ENCODE peak calls at places on chromosomes 13 and 19, in eight cellular contexts. S is astrocyte of the cerebellum, P is right lobe of liver, Q is uterus, Y is pancreas, L is HFFc6, N is choroid plexus epithelial cell, O is ovary. A is an unnamed sample.

GRCh38 chr19:47607564-47608073 is 1.3 kb upstream of the BICRA start:
- DNase-seq in S (no peak), P (no peak), Q (no peak), Y (no peak), L (no peak), N (no peak), O (no peak), A (no peak)

GRCh38 chr13:113103646-113104045 is 1.9 kb upstream of the F7 start:
- DNase-seq in S (no peak), P (no peak), Q (no peak), Y (no peak), L (no peak), N (no peak), O (no peak), A (no peak)

GRCh38 chr19:42113641-42114348 is 18.5 kb downstream of the POU2F2 start:
- DNase-seq in S (peak; percentile 71), P (no peak), Q (no peak), Y (no peak), L (peak; percentile 98), N (peak; percentile 90), O (no peak), A (peak; percentile 67)

GRCh38 chr13:41608111-41608510 is 150.8 kb downstream of the RGCC start:
- DNase-seq in S (no peak), P (no peak), Q (no peak), Y (no peak), L (no peak), N (no peak), O (no peak), A (no peak)

GRCh38 chr19:13849991-13850909 is 26.7 kb upstream of the NANOS3 start:
- DNase-seq in S (no peak), P (peak; percentile 71), Q (peak; percentile 79), Y (peak; percentile 96), L (peak; percentile 57), N (peak; percentile 83), O (peak; percentile 96), A (no peak)

GRCh38 chr19:6494438-6495036 is 7.6 kb downstream of the TUBB4A start:
- DNase-seq in S (no peak), P (no peak), Q (no peak), Y (no peak), L (no peak), N (no peak), O (no peak), A (no peak)

GRCh38 chr13:41008349-41008980 is 10.7 kb downstream of the ELF1 start:
- DNase-seq in S (no peak), P (no peak), Q (no peak), Y (no peak), L (peak; percentile 54), N (peak; percentile 82), O (no peak), A (no peak)

GRCh38 chr13:42594577-42595571 is 20.9 kb downstream of the TNFSF11 start:
- DNase-seq in S (peak; percentile 72), P (peak; percentile 71), Q (peak; percentile 58), Y (no peak), L (peak; percentile 65), N (peak; percentile 96), O (peak; percentile 36), A (peak; percentile 17)

GRCh38 chr13:56850852-56851251 is 289.9 kb upstream of the PRR20A start:
- DNase-seq in S (no peak), P (no peak), Q (no peak), Y (no peak), L (no peak), N (no peak), O (no peak), A (no peak)

GRCh38 chr13:76884167-76884566 is 2.0 kb downstream of the KCTD12 start:
- DNase-seq in S (no peak), P (no peak), Q (peak; percentile 50), Y (peak; percentile 56), L (no peak), N (peak; percentile 79), O (peak; percentile 45), A (no peak)

GRCh38 chr19:47598407-47599349 is 10.3 kb upstream of the BICRA start:
- DNase-seq in S (peak; percentile 93), P (no peak), Q (peak; percentile 87), Y (no peak), L (peak; percentile 98), N (peak; percentile 97), O (no peak), A (no peak)

GRCh38 chr13:37587236-37587635 is 11.3 kb downstream of the POSTN start:
- DNase-seq in S (no peak), P (no peak), Q (no peak), Y (no peak), L (no peak), N (no peak), O (no peak), A (no peak)

GRCh38 chr13:45367358-45367757 is 26.4 kb upstream of the TPT1 start:
- DNase-seq in S (peak; percentile 56), P (no peak), Q (peak; percentile 52), Y (no peak), L (peak; percentile 83), N (peak; percentile 80), O (no peak), A (no peak)

GRCh38 chr19:40806385-40807146 is 7.6 kb downstream of the EGLN2 start:
- DNase-seq in S (peak; percentile 76), P (peak; percentile 70), Q (peak; percentile 89), Y (peak; percentile 72), L (peak; percentile 96), N (peak; percentile 99), O (peak; percentile 81), A (peak; percentile 70)

GRCh38 chr19:3057275-3057714 is 5.0 kb downstream of the TLE5 start:
- DNase-seq in S (peak; percentile 63), P (peak; percentile 94), Q (peak; percentile 87), Y (peak; percentile 94), L (no peak), N (peak; percentile 21), O (peak; percentile 95), A (no peak)

GRCh38 chr13:48370815-48371214 is 42.1 kb downstream of the LPAR6 start:
- DNase-seq in S (no peak), P (no peak), Q (no peak), Y (no peak), L (no peak), N (no peak), O (no peak), A (no peak)

GRCh38 chr13:78587395-78587794 is 16.0 kb downstream of the POU4F1 start:
- DNase-seq in S (no peak), P (no peak), Q (no peak), Y (no peak), L (no peak), N (no peak), O (no peak), A (no peak)

GRCh38 chr13:78589206-78589605 is 14.1 kb downstream of the POU4F1 start:
- DNase-seq in S (no peak), P (peak; percentile 51), Q (no peak), Y (peak; percentile 64), L (no peak), N (no peak), O (no peak), A (no peak)

DNA sequence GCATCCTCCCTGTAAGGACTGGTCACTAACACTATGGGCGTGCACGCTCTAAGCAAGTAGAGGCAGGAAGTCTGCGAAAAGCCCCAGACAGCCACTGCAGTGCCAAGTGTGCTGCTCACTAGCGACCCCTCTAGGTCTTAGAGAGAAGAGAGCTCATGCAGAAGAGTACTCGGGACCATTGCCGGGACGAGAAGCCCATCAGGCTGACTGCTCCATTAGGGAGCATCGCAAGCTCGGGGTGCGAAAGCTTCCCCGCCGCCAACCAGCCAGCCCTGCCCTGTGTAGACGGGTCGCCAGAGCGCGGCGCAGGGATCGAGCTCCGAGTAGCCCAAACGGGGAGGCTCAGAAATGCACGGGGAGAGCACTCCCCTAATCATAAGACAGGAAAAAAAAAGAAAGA is 16.6 kb downstream of the POU4F1 start:
- DNase-seq in S (no peak), P (no peak), Q (no peak), Y (no peak), L (no peak), N (no peak), O (no peak), A (no peak)
- TF ChIP-seq CTCF in S (peak; percentile 26), P (no peak), Q (no peak), Y (no peak), L (peak; percentile 24), N (peak; percentile 28), O (no peak), A (peak; percentile 34)

DNA sequence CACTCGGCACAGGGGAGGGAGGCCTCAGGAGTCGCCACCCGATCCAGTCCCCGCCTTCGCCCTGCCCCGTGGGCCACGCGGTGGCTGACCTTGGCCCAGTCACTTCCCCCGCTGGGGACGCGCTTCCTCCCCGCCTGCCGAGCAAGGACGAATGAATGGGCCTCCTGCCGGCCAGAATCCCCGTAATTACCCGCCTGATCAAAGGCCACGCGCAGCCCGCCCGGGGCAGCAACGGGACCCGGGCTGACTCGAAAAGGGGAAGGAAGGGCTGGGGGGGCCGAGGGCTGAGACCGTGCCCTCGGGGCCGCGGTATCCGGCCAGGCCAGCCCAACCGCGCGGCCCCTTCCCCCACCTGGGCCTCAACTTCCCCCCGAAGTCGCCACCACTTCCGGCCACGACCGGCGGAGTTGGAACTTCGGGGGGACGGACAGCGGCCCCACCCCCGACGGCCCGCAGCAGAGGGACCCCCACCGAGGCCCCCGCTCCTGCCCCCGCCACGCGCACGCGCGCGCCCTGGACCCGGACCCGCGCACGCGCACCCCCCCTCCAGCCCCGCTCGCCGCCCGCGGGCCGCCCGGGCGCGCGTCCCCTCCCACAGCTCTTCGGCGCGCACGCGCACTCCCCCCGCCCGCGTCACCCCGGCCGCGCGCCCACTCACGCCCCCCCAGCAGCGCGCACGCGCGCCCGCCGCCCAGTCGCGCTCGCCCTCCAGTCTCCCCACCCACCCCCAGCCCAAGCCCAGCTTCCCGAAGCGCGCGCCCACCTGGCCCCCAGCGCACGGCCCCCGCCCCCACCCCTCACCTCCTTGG is 520 bp downstream of the ZNF787 start:
- DNase-seq in S (peak; percentile 15), P (peak; percentile 96), Q (peak; percentile 61), Y (peak; percentile 90), L (peak; percentile 72), N (peak; percentile 78), O (peak; percentile 84), A (no peak)
- TF ChIP-seq CTCF in S (no peak), P (peak; percentile 33), Q (peak; percentile 26), Y (no peak), L (peak; percentile 56), N (peak; percentile 24), O (no peak), A (no peak)

DNA sequence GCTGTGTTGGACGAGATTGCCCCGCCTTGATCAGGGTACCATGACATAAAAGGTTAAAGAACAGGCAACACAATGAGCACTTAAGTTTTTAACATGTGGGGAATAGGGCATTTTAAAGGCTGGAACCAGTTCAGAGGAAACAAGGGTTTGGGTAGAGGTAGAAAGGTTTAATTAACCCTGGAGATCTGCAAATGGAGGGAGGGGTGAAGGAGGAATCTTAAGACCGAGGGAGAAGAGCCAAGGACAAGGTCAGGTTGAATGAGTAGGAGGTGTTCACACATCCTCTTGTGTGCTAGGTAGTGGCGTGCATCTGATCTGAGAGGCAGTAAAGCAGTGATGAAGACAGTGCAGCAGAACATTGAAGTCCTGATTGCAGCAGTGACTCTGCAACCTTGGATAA is 28.5 kb downstream of the SKA3 start:
- DNase-seq in S (no peak), P (no peak), Q (no peak), Y (no peak), L (no peak), N (no peak), O (no peak), A (no peak)
- TF ChIP-seq CTCF in S (no peak), P (no peak), Q (no peak), Y (no peak), L (no peak), N (no peak), O (no peak), A (no peak)

DNA sequence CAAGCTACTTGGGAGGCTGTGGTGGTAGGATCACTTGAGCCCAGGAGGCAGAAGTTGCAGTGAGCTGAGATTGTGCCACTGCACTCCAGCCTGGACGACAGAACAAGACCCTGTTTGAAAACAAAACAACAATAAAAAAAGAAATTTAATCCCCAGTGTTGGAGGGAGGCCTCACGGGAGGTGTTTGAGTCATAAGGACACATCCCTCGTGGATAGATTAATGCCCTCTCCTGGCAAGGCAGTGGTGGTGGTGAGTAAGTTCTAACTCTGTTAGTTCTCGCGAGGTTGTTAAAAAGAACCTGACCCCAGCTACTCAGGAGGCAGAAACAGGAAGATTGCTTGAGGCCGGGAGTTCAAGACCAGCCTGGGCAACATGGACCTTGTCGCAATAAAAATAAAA is 27.6 kb upstream of the SIN3B start:
- DNase-seq in S (no peak), P (no peak), Q (peak; percentile 61), Y (no peak), L (peak; percentile 35), N (peak; percentile 68), O (no peak), A (no peak)
- TF ChIP-seq CTCF in S (no peak), P (no peak), Q (no peak), Y (no peak), L (peak; percentile 9), N (peak; percentile 31), O (no peak), A (no peak)